ENCODE peak calls at places on chromosomes 1 and 21, in five cellular contexts. T, Y, R, J and H are unnamed samples.

GRCh38 chr1:30514137-30514654 is 209.2 kb downstream of the MATN1 start:
- DNase-seq in T (peak), Y (peak), R (no peak), J (no peak), H (no peak)

GRCh38 chr1:40102896-40103295 is 5.8 kb upstream of the PPT1 start:
- DNase-seq in T (no peak), Y (no peak), R (no peak), J (no peak), H (no peak)

GRCh38 chr1:180230791-180231505 is 884 bp downstream of the LHX4 start:
- DNase-seq in T (no peak), Y (no peak), R (no peak), J (peak), H (peak)

GRCh38 chr1:65278344-65279091 is 30.8 kb upstream of the DNAJC6 start:
- DNase-seq in T (no peak), Y (no peak), R (no peak), J (no peak), H (no peak)

GRCh38 chr1:235470741-235471439 is 33.4 kb downstream of the B3GALNT2 start:
- DNase-seq in T (no peak), Y (no peak), R (no peak), J (no peak), H (no peak)

GRCh38 chr1:186498695-186499389 is 37.9 kb upstream of the PDC start:
- DNase-seq in T (no peak), Y (no peak), R (no peak), J (peak), H (no peak)

GRCh38 chr1:26907071-26907922 is 6.5 kb downstream of the NR0B2 start:
- DNase-seq in T (no peak), Y (no peak), R (no peak), J (peak), H (no peak)

GRCh38 chr21:41220208-41220733 is 52.3 kb downstream of the BACE2 start:
- DNase-seq in T (no peak), Y (no peak), R (no peak), J (no peak), H (no peak)

GRCh38 chr1:18100493-18101063 is 7.0 kb upstream of the IGSF21 start:
- DNase-seq in T (peak), Y (no peak), R (no peak), J (peak), H (peak)

GRCh38 chr1:212293579-212293978 is 8.4 kb downstream of the PPP2R5A start:
- DNase-seq in T (no peak), Y (no peak), R (no peak), J (peak), H (no peak)

GRCh38 chr21:35189077-35189863 is 140.2 kb upstream of the RUNX1 start:
- DNase-seq in T (no peak), Y (no peak), R (no peak), J (no peak), H (peak)

GRCh38 chr1:36911631-36912364 is 122.5 kb downstream of the GRIK3 start:
- DNase-seq in T (no peak), Y (peak), R (no peak), J (no peak), H (no peak)

GRCh38 chr1:67572217-67572593 is 112.8 kb upstream of the GADD45A start:
- DNase-seq in T (no peak), Y (no peak), R (no peak), J (no peak), H (no peak)

GRCh38 chr1:186030453-186030852 is 296.3 kb downstream of the HMCN1 start:
- DNase-seq in T (no peak), Y (no peak), R (no peak), J (no peak), H (no peak)

GRCh38 chr1:113123737-113124136 is 50.7 kb downstream of the LRIG2 start:
- DNase-seq in T (no peak), Y (no peak), R (no peak), J (peak), H (no peak)

GRCh38 chr1:232627171-232627570 is 2.8 kb downstream of the SIPA1L2 start:
- DNase-seq in T (no peak), Y (no peak), R (no peak), J (no peak), H (no peak)

GRCh38 chr1:6359568-6360496 is 33.7 kb downstream of the ACOT7 start:
- DNase-seq in T (peak), Y (no peak), R (no peak), J (peak), H (peak)

GRCh38 chr1:115771847-115772457 is 3.4 kb upstream of the CASQ2 start:
- DNase-seq in T (no peak), Y (no peak), R (peak), J (peak), H (peak)

GRCh38 chr21:35026617-35027557 is 22.2 kb downstream of the RUNX1 start:
- DNase-seq in T (peak), Y (no peak), R (peak), J (peak), H (peak)

GRCh38 chr1:244218220-244218619 is 167.1 kb downstream of the ZBTB18 start:
- DNase-seq in T (no peak), Y (no peak), R (no peak), J (no peak), H (no peak)

GRCh38 chr1:36585760-36586072 is 103.0 kb upstream of the CSF3R start:
- DNase-seq in T (no peak), Y (no peak), R (peak), J (no peak), H (no peak)

GRCh38 chr1:94335950-94336349 is 82.2 kb upstream of the ABCD3 start:
- DNase-seq in T (no peak), Y (peak), R (peak), J (peak), H (peak)

GRCh38 chr1:202207292-202207691 is 13.7 kb downstream of the LGR6 start:
- DNase-seq in T (no peak), Y (peak), R (no peak), J (peak), H (no peak)

GRCh38 chr1:200206340-200206739 is 178.8 kb downstream of the NR5A2 start:
- DNase-seq in T (no peak), Y (no peak), R (no peak), J (peak), H (no peak)

GRCh38 chr1:111503585-111504060 is at the start of the genes ADORA3 and TMIGD3:
- DNase-seq in T (no peak), Y (no peak), R (no peak), J (no peak), H (peak)

GRCh38 chr1:208654241-208654640 is 410.1 kb upstream of the PLXNA2 start:
- DNase-seq in T (no peak), Y (no peak), R (no peak), J (peak), H (no peak)

GRCh38 chr1:225817611-225818061 is 7.7 kb downstream of the EPHX1 start:
- DNase-seq in T (no peak), Y (no peak), R (peak), J (peak), H (no peak)

GRCh38 chr1:193229136-193229535 is 42.7 kb upstream of the B3GALT2 start:
- DNase-seq in T (no peak), Y (no peak), R (no peak), J (peak), H (no peak)

GRCh38 chr1:159247266-159247665 is 42.6 kb downstream of the ACKR1 start:
- DNase-seq in T (no peak), Y (no peak), R (no peak), J (no peak), H (no peak)

GRCh38 chr1:27348861-27349783 is 7.3 kb downstream of the SYTL1 start:
- DNase-seq in T (no peak), Y (no peak), R (peak), J (peak), H (no peak)

GRCh38 chr21:34077888-34078287 is 4.5 kb downstream of the MRPS6 start:
- DNase-seq in T (no peak), Y (no peak), R (no peak), J (no peak), H (no peak)

GRCh38 chr1:30905403-30905802 is 3.2 kb downstream of the SDC3 start:
- DNase-seq in T (no peak), Y (no peak), R (no peak), J (no peak), H (no peak)

GRCh38 chr1:187013582-187014200 is 184.9 kb downstream of the PLA2G4A start:
- DNase-seq in T (no peak), Y (no peak), R (no peak), J (peak), H (no peak)

GRCh38 chr1:63073530-63074306 is 248.6 kb upstream of the FOXD3 start:
- DNase-seq in T (no peak), Y (no peak), R (no peak), J (no peak), H (no peak)

GRCh38 chr1:35573198-35573775 is at the start of gene TFAP2E:
- DNase-seq in T (no peak), Y (no peak), R (no peak), J (peak), H (no peak)

GRCh38 chr1:109787211-109787844 is 23.6 kb upstream of the EPS8L3 start:
- DNase-seq in T (no peak), Y (no peak), R (no peak), J (peak), H (no peak)